ENCODE peak calls at places on chromosomes 12 and 14, in six cellular contexts. A, G, L, Z, X and T are unnamed samples.
A peak's percentile ranks its signal among the peaks of the same experiment; 100 is the strongest.

GRCh38 chr12:94230357-94230905 is 82.1 kb downstream of the PLXNC1 start:
- DNase-seq in A (no peak), G (no peak), L (peak; percentile 48), Z (peak; percentile 99), X (peak; percentile 19), T (no peak)

GRCh38 chr12:212799-213526 is 994 bp downstream of the SLC6A12 start:
- DNase-seq in A (no peak), G (no peak), L (no peak), Z (peak; percentile 47), X (no peak), T (no peak)

GRCh38 chr14:104196461-104197180 is 58.2 kb downstream of the KIF26A start:
- DNase-seq in A (no peak), G (no peak), L (no peak), Z (no peak), X (no peak), T (no peak)

GRCh38 chr12:47032644-47033043 is 46.8 kb upstream of the PCED1B start:
- DNase-seq in A (no peak), G (peak; percentile 27), L (no peak), Z (peak; percentile 23), X (no peak), T (peak; percentile 36)

GRCh38 chr12:118979763-118980406 is 1.5 kb upstream of the SRRM4 start:
- DNase-seq in A (peak; percentile 72), G (peak; percentile 92), L (no peak), Z (peak; percentile 56), X (peak; percentile 86), T (peak; percentile 42)

GRCh38 chr12:52813203-52813819 is 605 bp downstream of the KRT4 start:
- DNase-seq in A (no peak), G (no peak), L (no peak), Z (no peak), X (no peak), T (no peak)

GRCh38 chr14:28975084-28975483 is 208.5 kb downstream of the FOXG1 start:
- DNase-seq in A (no peak), G (no peak), L (no peak), Z (no peak), X (peak; percentile 48), T (no peak)

GRCh38 chr12:15966426-15966825 is 55.3 kb downstream of the DERA start:
- DNase-seq in A (no peak), G (no peak), L (no peak), Z (no peak), X (no peak), T (no peak)

GRCh38 chr12:116423053-116423452 is 136.1 kb upstream of the MAP1LC3B2 start:
- DNase-seq in A (no peak), G (no peak), L (no peak), Z (no peak), X (no peak), T (no peak)

GRCh38 chr12:26135010-26135420 is 10.2 kb upstream of the BHLHE41 start:
- DNase-seq in A (no peak), G (no peak), L (no peak), Z (no peak), X (no peak), T (no peak)

GRCh38 chr14:61504841-61505340 is 183.5 kb downstream of the PRKCH start:
- DNase-seq in A (no peak), G (no peak), L (no peak), Z (no peak), X (no peak), T (no peak)

GRCh38 chr12:52311282-52311643 is 9.9 kb downstream of the KRT83 start:
- DNase-seq in A (no peak), G (no peak), L (no peak), Z (no peak), X (no peak), T (no peak)

GRCh38 chr14:68664225-68664681 is 128.6 kb downstream of the ZFP36L1 start:
- DNase-seq in A (no peak), G (no peak), L (peak; percentile 34), Z (no peak), X (peak; percentile 39), T (no peak)

GRCh38 chr14:78448483-78449094 is 278.4 kb downstream of the NRXN3 start:
- DNase-seq in A (peak; percentile 68), G (peak; percentile 47), L (peak; percentile 45), Z (peak; percentile 15), X (peak; percentile 93), T (peak; percentile 15)

GRCh38 chr12:66129934-66130266 is 650 bp downstream of the LLPH start:
- DNase-seq in A (no peak), G (no peak), L (no peak), Z (no peak), X (no peak), T (no peak)

GRCh38 chr14:92556863-92557543 is 43.4 kb downstream of the RIN3 start:
- DNase-seq in A (no peak), G (no peak), L (no peak), Z (peak; percentile 90), X (no peak), T (no peak)

GRCh38 chr14:63573579-63573978 is 30.4 kb upstream of the PPP2R5E start:
- DNase-seq in A (no peak), G (no peak), L (no peak), Z (no peak), X (no peak), T (no peak)

GRCh38 chr14:44914849-44915248 is 46.9 kb downstream of the KLHL28 start:
- DNase-seq in A (no peak), G (no peak), L (no peak), Z (peak; percentile 45), X (no peak), T (no peak)

GRCh38 chr14:62015945-62016344 is 253.7 kb downstream of the SNAPC1 start:
- DNase-seq in A (no peak), G (no peak), L (no peak), Z (no peak), X (no peak), T (no peak)

GRCh38 chr14:71988954-71989353 is 56.7 kb downstream of the RGS6 start:
- DNase-seq in A (no peak), G (no peak), L (no peak), Z (no peak), X (no peak), T (no peak)

GRCh38 chr14:71244341-71244740 is 337.1 kb downstream of the PCNX1 start:
- DNase-seq in A (no peak), G (no peak), L (no peak), Z (no peak), X (no peak), T (no peak)

GRCh38 chr14:56949828-56950227 is 139.5 kb upstream of the OTX2 start:
- DNase-seq in A (no peak), G (no peak), L (no peak), Z (no peak), X (no peak), T (no peak)

GRCh38 chr12:63008372-63008771 is 73.4 kb upstream of the PPM1H start:
- DNase-seq in A (no peak), G (no peak), L (no peak), Z (no peak), X (no peak), T (no peak)

GRCh38 chr12:54991161-54991991 is 6.8 kb upstream of the TESPA1 start:
- DNase-seq in A (no peak), G (no peak), L (peak; percentile 56), Z (no peak), X (no peak), T (no peak)

GRCh38 chr12:100668939-100669536 is 95.6 kb downstream of the GAS2L3 start:
- DNase-seq in A (peak; percentile 63), G (peak; percentile 65), L (no peak), Z (peak; percentile 66), X (peak; percentile 91), T (peak; percentile 66)

GRCh38 chr12:13173537-13173936 is 23.0 kb upstream of the EMP1 start:
- DNase-seq in A (no peak), G (no peak), L (peak; percentile 80), Z (no peak), X (peak; percentile 44), T (peak; percentile 72)

GRCh38 chr12:55736780-55737580 is 5.9 kb upstream of the GDF11 start:
- DNase-seq in A (peak; percentile 57), G (peak; percentile 85), L (no peak), Z (peak; percentile 84), X (peak; percentile 93), T (peak; percentile 91)

GRCh38 chr12:5335059-5335458 is 96.8 kb upstream of the NTF3 start:
- DNase-seq in A (no peak), G (no peak), L (no peak), Z (no peak), X (no peak), T (no peak)

GRCh38 chr12:83039413-83039812 is 352.7 kb downstream of the TMTC2 start:
- DNase-seq in A (no peak), G (no peak), L (no peak), Z (no peak), X (no peak), T (no peak)

GRCh38 chr12:13162904-13163303 is 33.6 kb upstream of the EMP1 start:
- DNase-seq in A (no peak), G (no peak), L (no peak), Z (no peak), X (no peak), T (no peak)

GRCh38 chr12:90961154-90961553 is 6.2 kb upstream of the CCER1 start:
- DNase-seq in A (no peak), G (no peak), L (no peak), Z (no peak), X (no peak), T (no peak)

GRCh38 chr12:90959538-90960139 is 4.7 kb upstream of the CCER1 start:
- DNase-seq in A (peak; percentile 27), G (peak; percentile 27), L (no peak), Z (peak; percentile 26), X (no peak), T (peak; percentile 39)

GRCh38 chr12:90954428-90954827 is 548 bp downstream of the CCER1 start:
- DNase-seq in A (no peak), G (no peak), L (no peak), Z (no peak), X (no peak), T (no peak)

GRCh38 chr12:90954921-90955320 is at the start of gene CCER1:
- DNase-seq in A (no peak), G (no peak), L (no peak), Z (no peak), X (no peak), T (no peak)

GRCh38 chr12:90958995-90959394 is 4.0 kb upstream of the CCER1 start:
- DNase-seq in A (no peak), G (no peak), L (no peak), Z (no peak), X (no peak), T (no peak)
- TF ChIP-seq ZNF274 in A (no peak), G (no peak), L (no peak), Z (no peak), X (no peak), T (no peak)

GRCh38 chr14:77290705-77291104 is 19.7 kb upstream of the NGB start:
- DNase-seq in A (no peak), G (no peak), L (no peak), Z (no peak), X (no peak), T (no peak)
- TF ChIP-seq ZNF274 in A (no peak), G (no peak), L (no peak), Z (no peak), X (no peak), T (no peak)

GRCh38 chr14:98269533-98269932 is 1002.5 kb downstream of the BCL11B start:
- DNase-seq in A (no peak), G (no peak), L (no peak), Z (no peak), X (no peak), T (no peak)

GRCh38 chr14:98270201-98270600 is 1001.8 kb downstream of the BCL11B start:
- DNase-seq in A (no peak), G (no peak), L (no peak), Z (no peak), X (no peak), T (no peak)
- TF ChIP-seq ZNF274 in A (no peak), G (no peak), L (no peak), Z (no peak), X (no peak), T (no peak)

GRCh38 chr12:124852329-124852831 is 11.3 kb downstream of the SCARB1 start:
- DNase-seq in A (no peak), G (no peak), L (no peak), Z (peak; percentile 89), X (no peak), T (no peak)
- TF ChIP-seq ZNF274 in A (no peak), G (no peak), L (no peak), Z (no peak), X (no peak), T (no peak)